ENCODE peak calls at places on chromosomes 11 and 22, in four cellular contexts. T, D, U and B are unnamed samples.

GRCh38 chr22:46848227-46848626 is 85.8 kb downstream of the TBC1D22A start:
- ATAC-seq in T (no peak), D (no peak), U (peak; percentile 13), B (no peak)

GRCh38 chr11:72930011-72930410 is 115.8 kb downstream of the ATG16L2 start:
- ATAC-seq in T (peak; percentile 56), D (peak; percentile 74), U (no peak), B (no peak)

GRCh38 chr11:74055938-74056337 is 47.1 kb upstream of the UCP3 start:
- ATAC-seq in T (no peak), D (no peak), U (no peak), B (no peak)

GRCh38 chr11:3907590-3907989 is 52.1 kb downstream of the STIM1 start:
- ATAC-seq in T (no peak), D (no peak), U (no peak), B (no peak)

GRCh38 chr22:20414450-20414849 is 20.5 kb downstream of the ZNF74 start:
- ATAC-seq in T (no peak), D (no peak), U (no peak), B (no peak)

GRCh38 chr11:68071281-68072048 is 32.6 kb downstream of the TCIRG1 start:
- ATAC-seq in T (no peak), D (no peak), U (no peak), B (no peak)

GRCh38 chr11:126607374-126607773 is 251.9 kb downstream of the ST3GAL4 start:
- ATAC-seq in T (no peak), D (peak; percentile 93), U (peak; percentile 43), B (peak; percentile 61)

GRCh38 chr11:106496677-106497076 is 419.2 kb downstream of the AASDHPPT start:
- ATAC-seq in T (no peak), D (no peak), U (no peak), B (no peak)

GRCh38 chr11:2380396-2380795 is 3.3 kb downstream of the CD81 start:
- ATAC-seq in T (no peak), D (no peak), U (no peak), B (no peak)

GRCh38 chr11:65639623-65640482 is 2.0 kb downstream of the SIPA1 start:
- ATAC-seq in T (peak; percentile 6), D (no peak), U (peak; percentile 19), B (no peak)

GRCh38 chr22:20262582-20263147 is 5.5 kb downstream of the RTN4R start:
- ATAC-seq in T (no peak), D (no peak), U (no peak), B (no peak)

GRCh38 chr22:21569459-21570161 is 2.1 kb downstream of the UBE2L3 start:
- ATAC-seq in T (no peak), D (no peak), U (no peak), B (no peak)

GRCh38 chr11:33742249-33742851 is 6.1 kb upstream of the CD59 start:
- ATAC-seq in T (no peak), D (peak; percentile 80), U (peak; percentile 37), B (no peak)

GRCh38 chr11:123509737-123510578 is 79.9 kb downstream of the GRAMD1B start:
- ATAC-seq in T (peak; percentile 23), D (peak; percentile 76), U (peak; percentile 14), B (peak; percentile 60)

GRCh38 chr22:21916309-21916918 is 36.2 kb downstream of the PPM1F start:
- ATAC-seq in T (no peak), D (no peak), U (no peak), B (no peak)

GRCh38 chr22:19066531-19067271 is 55.5 kb downstream of the DGCR2 start:
- ATAC-seq in T (no peak), D (no peak), U (no peak), B (no peak)

GRCh38 chr11:15724611-15725010 is 609.9 kb downstream of the INSC start:
- ATAC-seq in T (no peak), D (no peak), U (no peak), B (no peak)

GRCh38 chr11:65781962-65782815 is 1.4 kb upstream of the AP5B1 start:
- ATAC-seq in T (no peak), D (no peak), U (no peak), B (no peak)

GRCh38 chr11:86219291-86220193 is 25.0 kb upstream of the EED start:
- ATAC-seq in T (no peak), D (no peak), U (no peak), B (no peak)

GRCh38 chr22:17477401-17477833 is 85.9 kb upstream of the SLC25A18 start:
- ATAC-seq in T (peak; percentile 92), D (peak; percentile 77), U (peak; percentile 91), B (peak; percentile 82)

GRCh38 chr11:40219401-40219800 is 1240.1 kb downstream of the LRRC4C start:
- ATAC-seq in T (no peak), D (no peak), U (no peak), B (no peak)

GRCh38 chr22:30615543-30615954 is 8.6 kb downstream of the TCN2 start:
- ATAC-seq in T (no peak), D (peak; percentile 14), U (peak; percentile 56), B (peak; percentile 39)

GRCh38 chr22:30614879-30615278 is 7.9 kb downstream of the TCN2 start:
- ATAC-seq in T (no peak), D (no peak), U (no peak), B (no peak)

GRCh38 chr22:30614268-30614667 is 7.3 kb downstream of the TCN2 start:
- ATAC-seq in T (no peak), D (no peak), U (no peak), B (no peak)

GRCh38 chr22:30612789-30613188 is 5.8 kb downstream of the TCN2 start:
- ATAC-seq in T (no peak), D (no peak), U (no peak), B (no peak)

DNA sequence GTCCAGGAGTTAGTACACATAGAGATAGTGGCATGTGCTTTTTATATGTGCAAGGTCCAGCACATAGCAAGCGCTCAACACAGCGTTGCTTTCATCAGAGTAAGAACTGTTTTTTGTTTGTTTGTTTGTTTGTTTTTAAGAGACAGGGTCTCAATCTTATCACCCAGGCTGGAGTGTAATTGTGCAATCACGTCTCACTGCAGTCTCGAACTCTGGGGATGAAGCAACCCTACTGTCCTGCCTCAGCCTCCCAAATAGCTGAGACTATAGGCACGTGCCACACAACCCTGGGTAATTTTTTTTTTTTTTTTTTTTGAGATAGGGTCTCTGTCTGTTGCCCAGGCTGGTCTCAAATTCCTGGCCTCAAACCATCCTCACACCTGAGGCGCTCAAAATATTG is 10.8 kb downstream of the TCN2 start:
- ATAC-seq in T (no peak), D (no peak), U (no peak), B (no peak)
- H3K36me3 ChIP-seq in T (no peaks in the 10 kb centered on the region), D (no peaks in the 10 kb centered on the region), U (peaks cover 45% of the 10 kb centered on the region), B (no peaks in the 10 kb centered on the region)

GRCh38 chr11:117484159-117484558 is 156.5 kb downstream of the CEP164 start:
- ATAC-seq in T (no peak), D (no peak), U (no peak), B (no peak)
- TF ChIP-seq CTCF in T (no peak), D (no peak), U (no peak), B (no peak)

DNA sequence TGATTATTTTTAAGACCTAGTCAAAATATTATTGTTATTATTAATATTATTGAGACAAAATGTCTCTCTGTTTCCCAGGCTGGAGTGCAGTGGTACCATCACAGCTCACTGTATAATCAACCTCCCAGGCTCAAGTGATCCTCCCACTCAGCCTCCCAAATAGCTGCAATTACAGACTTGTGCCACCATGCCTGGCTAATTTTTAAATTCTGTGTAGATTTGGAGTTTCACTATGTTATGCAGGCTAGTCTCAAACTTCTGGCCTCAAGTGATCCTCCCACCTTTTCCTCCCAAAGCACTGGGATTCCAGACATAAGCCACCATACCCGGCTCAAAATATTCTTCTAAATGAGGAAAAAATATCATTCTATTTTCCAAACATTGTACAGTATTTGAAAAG is 37.0 kb downstream of the SLC36A4 start:
- ATAC-seq in T (no peak), D (no peak), U (no peak), B (no peak)
- H3K36me3 ChIP-seq in T (no peaks in the 10 kb centered on the region), D (no peaks in the 10 kb centered on the region), U (peaks cover 51% of the 10 kb centered on the region), B (peaks cover 78% of the 10 kb centered on the region)

DNA sequence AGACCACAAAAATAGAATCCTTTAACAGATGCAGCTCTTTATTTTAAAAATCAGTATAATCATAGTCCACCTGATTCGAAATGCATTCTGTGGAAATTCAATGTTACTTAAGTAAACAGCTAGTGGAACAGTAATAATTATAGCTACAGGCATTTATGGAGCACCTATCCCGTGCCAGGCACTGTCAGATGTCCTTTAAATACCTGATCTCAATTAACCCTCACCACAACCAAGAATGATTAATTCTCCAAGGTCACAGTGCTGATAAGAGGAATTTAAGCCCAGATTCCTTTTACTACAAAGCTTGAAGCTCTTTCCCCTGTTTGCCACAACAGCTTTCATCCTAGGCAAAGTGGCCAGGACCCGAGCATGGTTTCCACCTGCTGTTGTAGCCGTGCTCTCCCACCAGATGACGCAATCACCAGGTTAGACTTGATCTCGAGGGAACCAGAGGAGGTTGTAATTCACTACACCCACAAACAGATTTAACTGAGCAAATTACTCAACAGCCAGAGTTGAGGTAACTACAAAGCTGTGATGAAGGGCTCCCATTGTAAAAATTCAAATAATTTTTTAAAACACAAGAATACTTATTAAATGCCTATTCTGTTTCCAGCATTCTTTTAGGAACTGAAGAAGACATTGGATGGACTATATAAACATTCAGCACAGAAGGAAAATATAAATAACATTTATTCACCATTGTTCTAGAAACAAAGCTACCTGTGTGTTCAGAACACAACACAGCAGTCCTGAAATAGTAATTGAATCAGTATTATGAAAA is 10.3 kb downstream of the PRDM10 start:
- ATAC-seq in T (peak; percentile 62), D (peak; percentile 98), U (peak; percentile 80), B (no peak)
- TF ChIP-seq CTCF in T (peak; percentile 7), D (no peak), U (peak; percentile 46), B (no peak)

DNA sequence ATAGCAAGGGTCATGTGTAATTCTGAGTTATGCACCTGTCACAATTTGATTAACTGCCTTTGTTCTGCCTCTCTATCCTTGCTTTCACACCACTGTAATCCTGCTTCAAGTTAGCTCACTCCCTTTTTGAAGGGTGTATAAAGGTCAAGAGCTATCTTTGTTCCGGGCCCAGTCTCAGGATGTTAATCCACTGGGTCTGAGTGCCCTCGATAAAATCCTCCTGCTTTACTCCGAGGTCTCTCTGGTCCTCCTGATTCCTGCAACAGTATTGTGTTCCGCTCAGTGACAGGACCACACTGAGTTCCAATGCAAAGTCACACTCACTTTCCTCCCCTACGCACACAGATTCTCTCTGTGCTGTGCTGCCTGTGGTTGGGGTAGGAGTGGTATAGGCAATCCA is 186.5 kb downstream of the DYNC2H1 start:
- ATAC-seq in T (no peak), D (no peak), U (no peak), B (no peak)
- H3K36me3 ChIP-seq in T (no peaks in the 10 kb centered on the region), D (no peaks in the 10 kb centered on the region), U (no peaks in the 10 kb centered on the region), B (peaks cover 55% of the 10 kb centered on the region)

DNA sequence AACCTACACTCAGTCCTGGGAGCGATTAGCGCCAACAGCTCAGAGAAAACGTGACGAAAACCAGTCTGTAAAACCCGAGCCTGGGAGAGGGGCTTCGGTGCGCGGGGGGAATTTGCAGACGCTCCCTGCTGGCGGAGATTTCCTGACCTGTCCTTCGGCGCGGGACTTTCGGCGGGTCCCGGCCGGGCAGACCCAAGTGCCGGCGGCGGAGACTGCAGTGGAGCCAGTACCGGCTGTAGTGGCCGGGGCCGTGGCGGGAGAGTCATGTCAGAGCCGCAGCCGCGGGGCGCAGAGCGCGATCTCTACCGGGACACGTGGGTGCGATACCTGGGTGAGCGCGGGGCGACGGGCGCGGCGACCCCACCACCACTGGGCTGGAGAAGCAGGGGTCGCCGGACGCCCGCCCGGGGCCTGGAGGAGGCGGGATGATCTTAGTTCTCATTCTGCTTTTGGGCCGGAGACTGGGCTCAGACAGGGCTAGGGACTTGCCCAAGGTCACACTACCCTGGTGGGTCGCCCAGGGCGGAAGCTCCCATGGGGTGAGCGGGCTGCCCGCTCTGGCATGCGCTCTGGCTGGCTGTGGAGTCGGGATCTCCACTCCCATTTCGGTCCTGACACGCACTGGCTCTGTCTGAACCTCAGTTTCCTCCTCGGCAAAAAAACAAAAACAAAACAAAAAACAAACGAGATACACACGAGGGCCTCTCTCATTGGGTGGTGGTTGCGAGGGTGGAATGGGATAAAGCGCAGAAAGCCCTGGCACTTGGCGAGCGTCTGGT is at the start of gene MTFP1:
- ATAC-seq in T (no peak), D (peak; percentile 14), U (no peak), B (no peak)
- TF ChIP-seq CTCF in T (no peak), D (no peak), U (no peak), B (no peak)